ENCODE peak calls at places on chromosomes 13 and 19, in eight cellular contexts. Y is mammary epithelial cell, S is adrenal gland, A is A549, O is upper lobe of left lung, Q is ascending aorta, H is uterus, M is ovary. E is an unnamed sample.
A peak's percentile ranks its signal among the peaks of the same experiment; 100 is the strongest.

GRCh38 chr19:21604941-21605548 is 99.6 kb downstream of the ZNF429 start:
- DNase-seq in Y (peak; percentile 78), S (peak; percentile 73), H (no peak), M (no peak), O (no peak), A (no peak), Q (no peak), E (no peak)

GRCh38 chr19:23481043-23481442 is 85.8 kb upstream of the ZNF91 start:
- DNase-seq in A (no peak), Q (no peak), S (no peak), O (no peak), Y (peak; percentile 91), H (no peak), M (no peak), E (no peak)

GRCh38 chr13:20359335-20359734 is 127.2 kb upstream of the GJB6 start:
- DNase-seq in Q (no peak), O (no peak), A (peak; percentile 32), S (no peak), H (no peak), M (no peak), Y (peak; percentile 99), E (no peak)

GRCh38 chr19:15815306-15815705 is at the start of gene OR10H1:
- DNase-seq in Q (no peak), Y (peak; percentile 44), H (no peak), S (no peak), A (no peak), O (peak; percentile 69), M (no peak), E (no peak)

GRCh38 chr13:105908581-105908980 is 626.9 kb downstream of the EFNB2 start:
- DNase-seq in Y (no peak), S (no peak), A (no peak), M (no peak), O (no peak), Q (no peak), H (no peak), E (peak; percentile 41)

GRCh38 chr19:45391346-45391745 is 13.5 kb downstream of the PPP1R13L start:
- DNase-seq in Y (peak; percentile 22), S (no peak), Q (no peak), A (no peak), H (no peak), M (no peak), O (no peak), E (no peak)

GRCh38 chr13:101258071-101258470 is 158.2 kb downstream of the NALCN start:
- DNase-seq in S (no peak), Y (peak; percentile 64), H (no peak), M (no peak), O (no peak), A (peak; percentile 37), Q (no peak), E (peak; percentile 55)

GRCh38 chr19:10544242-10544752 is 593 bp downstream of the ATG4D start:
- DNase-seq in O (peak; percentile 73), Q (no peak), Y (no peak), M (peak; percentile 53), S (no peak), H (peak; percentile 25), A (no peak), E (peak; percentile 10)

GRCh38 chr13:27783111-27783510 is 9.2 kb upstream of the GSX1 start:
- DNase-seq in H (no peak), A (no peak), Q (no peak), Y (no peak), O (no peak), M (no peak), S (no peak), E (no peak)

GRCh38 chr13:37534181-37534580 is 64.4 kb downstream of the POSTN start:
- DNase-seq in M (no peak), Q (no peak), S (no peak), Y (peak; percentile 24), H (no peak), A (no peak), O (no peak), E (no peak)

GRCh38 chr19:41564515-41565383 is 11.2 kb upstream of the CEACAM21 start:
- DNase-seq in A (no peak), Q (no peak), S (no peak), H (no peak), O (no peak), M (no peak), Y (no peak), E (no peak)

GRCh38 chr19:50300814-50301606 is 28.2 kb downstream of the KCNC3 start:
- DNase-seq in M (no peak), H (no peak), Y (peak; percentile 51), S (no peak), Q (no peak), A (peak; percentile 81), O (no peak), E (no peak)

GRCh38 chr13:40657961-40658360 is 8.5 kb downstream of the FOXO1 start:
- DNase-seq in A (no peak), H (no peak), M (no peak), S (no peak), O (no peak), Q (no peak), Y (no peak), E (no peak)

GRCh38 chr19:18239303-18239702 is 13.1 kb upstream of the PDE4C start:
- DNase-seq in O (no peak), H (no peak), Q (no peak), M (no peak), A (no peak), Y (no peak), S (no peak), E (no peak)

GRCh38 chr19:49638360-49638759 is 1.6 kb downstream of the RRAS start:
- DNase-seq in M (peak; percentile 53), Y (no peak), Q (no peak), A (peak; percentile 60), S (no peak), O (no peak), H (peak; percentile 43), E (no peak)

GRCh38 chr13:74210693-74211393 is 76.6 kb upstream of the KLF12 start:
- DNase-seq in O (no peak), Y (peak; percentile 96), M (no peak), S (no peak), H (no peak), Q (peak; percentile 30), A (no peak), E (no peak)

GRCh38 chr19:39398297-39398864 is 7.2 kb downstream of the MED29 start:
- DNase-seq in O (peak; percentile 89), Y (peak; percentile 88), H (peak; percentile 60), S (peak; percentile 64), A (peak; percentile 84), M (peak; percentile 48), Q (peak; percentile 55), E (no peak)

GRCh38 chr19:23527797-23528196 is 132.5 kb upstream of the ZNF91 start:
- DNase-seq in Q (no peak), Y (peak; percentile 35), O (no peak), S (no peak), A (no peak), H (no peak), M (no peak), E (no peak)

GRCh38 chr13:109273326-109273751 is 513.0 kb downstream of the IRS2 start:
- DNase-seq in Q (no peak), M (no peak), A (no peak), O (no peak), H (no peak), S (no peak), Y (peak; percentile 91), E (no peak)

GRCh38 chr19:51372021-51372648 is 319 bp downstream of the NKG7 start:
- DNase-seq in S (no peak), Y (no peak), M (no peak), A (no peak), O (no peak), Q (no peak), H (no peak), E (no peak)
- H3K4me1 ChIP-seq in S (no peaks in the 10 kb centered on the region), Y (peaks cover 5% of the 10 kb centered on the region), M (peaks cover 4% of the 10 kb centered on the region), A (peaks cover 7% of the 10 kb centered on the region), O (peaks cover 3% of the 10 kb centered on the region), Q (no peaks in the 10 kb centered on the region), H (no peaks in the 10 kb centered on the region), E (peaks cover 53% of the 10 kb centered on the region)

DNA sequence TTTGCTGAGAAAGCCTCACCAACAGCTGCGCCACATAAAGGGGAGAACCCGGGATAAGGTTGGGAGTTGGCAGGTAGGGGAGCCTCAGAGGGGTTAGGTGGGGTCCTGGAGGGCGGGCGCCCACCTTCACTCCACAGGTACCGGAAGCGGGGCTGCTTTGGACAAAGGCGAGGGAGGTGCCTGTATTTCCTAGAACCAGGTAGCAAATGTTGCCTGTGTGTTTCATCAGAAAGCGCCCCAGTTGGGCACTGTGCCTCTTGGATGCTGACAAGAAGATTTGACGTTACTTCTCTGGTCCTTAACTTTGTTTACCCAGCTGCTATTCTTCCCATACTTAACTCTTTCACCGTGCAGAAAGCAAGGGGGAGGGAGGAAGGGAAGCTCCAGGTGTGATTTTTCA is 278.9 kb downstream of the ZNF536 start:
- DNase-seq in M (no peak), S (no peak), Q (no peak), Y (no peak), A (no peak), H (no peak), O (no peak), E (no peak)
- H3K27ac ChIP-seq in M (no peak overlapping the region), S (no peak overlapping the region), Q (no peak overlapping the region), Y (no peak overlapping the region), A (no peak overlapping the region), H (no peak overlapping the region), O (no peak overlapping the region), E (no peak overlapping the region)

DNA sequence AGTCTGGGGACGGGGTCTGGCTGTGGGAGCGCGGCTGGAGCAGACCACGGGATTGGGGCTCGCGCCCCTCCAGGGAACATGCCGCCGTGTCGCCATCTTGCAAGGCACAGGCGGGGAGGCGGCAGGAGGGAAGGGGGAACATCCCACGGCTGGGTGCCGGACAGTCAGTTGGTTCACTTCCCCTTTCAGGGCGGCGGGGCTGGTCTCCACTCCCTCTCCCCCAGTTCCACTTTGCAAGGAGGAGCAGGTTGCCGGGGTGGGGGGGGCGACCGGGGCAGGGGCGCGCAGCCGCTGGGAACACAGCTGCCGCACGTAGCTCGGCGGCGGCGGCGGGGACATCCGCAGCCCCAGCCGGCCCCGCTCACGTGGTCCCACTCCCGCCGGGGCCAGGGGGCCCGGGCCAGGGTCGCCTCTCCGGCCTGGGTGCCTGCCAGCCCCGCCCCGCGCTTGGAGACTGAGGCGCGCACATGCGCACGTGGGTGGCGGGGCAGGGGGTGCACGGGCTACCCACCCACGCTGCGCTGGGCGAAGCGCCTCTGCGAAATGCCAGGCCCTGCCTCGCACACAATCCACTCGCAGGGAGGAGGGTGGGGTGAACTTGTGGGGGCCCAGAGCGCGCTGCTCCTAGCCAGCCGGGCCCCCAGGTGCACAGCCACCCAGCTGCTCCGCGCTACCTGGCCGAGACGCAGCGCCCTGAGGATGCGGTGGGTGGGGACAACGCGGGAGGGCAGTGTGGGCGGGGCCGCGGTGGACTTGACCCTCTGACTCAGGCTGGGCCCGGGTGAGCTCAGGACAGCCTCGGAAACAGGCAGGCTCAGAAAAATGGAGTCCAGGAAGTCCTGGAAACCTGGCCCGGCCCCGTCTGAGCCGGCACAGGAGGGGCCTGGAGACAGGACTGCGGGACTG is 6.4 kb downstream of the KLF16 start:
- DNase-seq in H (peak; percentile 73), M (peak; percentile 74), S (peak; percentile 83), Q (no peak), A (peak; percentile 71), O (peak; percentile 94), Y (peak; percentile 81), E (no peak)
- H3K4me1 ChIP-seq in H (no peaks in the 10 kb centered on the region), M (peaks cover 28% of the 10 kb centered on the region), S (peaks cover 52% of the 10 kb centered on the region), Q (peaks cover 15% of the 10 kb centered on the region), A (peaks cover 87% of the 10 kb centered on the region), O (peaks cover 81% of the 10 kb centered on the region), Y (peaks cover 85% of the 10 kb centered on the region), E (peaks cover 34% of the 10 kb centered on the region)

GRCh38 chr13:35618565-35619083 is 142.1 kb upstream of the MAB21L1 start:
- DNase-seq in S (no peak), A (no peak), O (no peak), H (no peak), M (no peak), Q (no peak), Y (no peak), E (no peak)

GRCh38 chr13:35617420-35617819 is 140.9 kb upstream of the MAB21L1 start:
- DNase-seq in Q (no peak), H (no peak), S (no peak), O (no peak), M (no peak), Y (no peak), A (no peak), E (no peak)

GRCh38 chr13:35621989-35622388 is 145.5 kb upstream of the MAB21L1 start:
- DNase-seq in S (no peak), M (no peak), O (no peak), Y (peak; percentile 12), Q (no peak), H (no peak), A (no peak), E (no peak)
- H3K27ac ChIP-seq in S (no peak overlapping the region), M (no peak overlapping the region), O (no peak overlapping the region), Y (no peak overlapping the region), Q (no peak overlapping the region), H (no peak overlapping the region), A (no peak overlapping the region), E (no peak overlapping the region)